ENCODE peak calls at places on chromosomes 7 and 10, in five cellular contexts. H, Q, S, A and O are unnamed samples.

GRCh38 chr7:23276381-23276780 is 22.8 kb upstream of the MALSU1 start:
- DNase-seq in H (peak; percentile 38), Q (no peak), S (peak; percentile 33), A (no peak), O (no peak)

GRCh38 chr10:34024708-34025425 is 690.4 kb upstream of the NRP1 start:
- DNase-seq in H (no peak), Q (peak; percentile 24), S (peak; percentile 43), A (peak; percentile 62), O (no peak)

GRCh38 chr10:6086375-6087233 is 2.2 kb upstream of the RBM17 start:
- DNase-seq in H (peak; percentile 80), Q (peak; percentile 57), S (peak; percentile 93), A (peak; percentile 90), O (peak; percentile 92)

GRCh38 chr7:38862666-38863065 is 46.3 kb downstream of the VPS41 start:
- DNase-seq in H (no peak), Q (no peak), S (no peak), A (no peak), O (no peak)

GRCh38 chr10:86693289-86693688 is 25.0 kb downstream of the LDB3 start:
- DNase-seq in H (no peak), Q (no peak), S (no peak), A (no peak), O (no peak)

GRCh38 chr7:5248201-5248885 is 34.4 kb upstream of the SLC29A4 start:
- DNase-seq in H (no peak), Q (peak; percentile 36), S (no peak), A (no peak), O (no peak)

GRCh38 chr10:100972115-100972903 is 3.0 kb downstream of the SEMA4G start:
- DNase-seq in H (no peak), Q (no peak), S (no peak), A (no peak), O (no peak)

GRCh38 chr10:78277734-78278404 is 244.2 kb downstream of the RPS24 start:
- DNase-seq in H (no peak), Q (no peak), S (no peak), A (no peak), O (no peak)

GRCh38 chr7:34062341-34062740 is 157.0 kb downstream of the BMPER start:
- DNase-seq in H (no peak), Q (no peak), S (no peak), A (no peak), O (no peak)

GRCh38 chr10:61896854-61897661 is 4.4 kb upstream of the ARID5B start:
- DNase-seq in H (peak; percentile 74), Q (peak; percentile 88), S (peak; percentile 80), A (peak; percentile 79), O (peak; percentile 59)

GRCh38 chr10:92181575-92181974 is 109.3 kb downstream of the CPEB3 start:
- DNase-seq in H (peak; percentile 8), Q (peak; percentile 8), S (no peak), A (no peak), O (peak; percentile 58)

GRCh38 chr10:72084094-72084459 is 4.3 kb downstream of the SPOCK2 start:
- DNase-seq in H (no peak), Q (no peak), S (no peak), A (no peak), O (no peak)

GRCh38 chr10:97738616-97739015 is 1.7 kb downstream of the ZFYVE27 start:
- DNase-seq in H (no peak), Q (no peak), S (no peak), A (no peak), O (no peak)

GRCh38 chr7:137895301-137896201 is 48.8 kb upstream of the DGKI start:
- DNase-seq in H (no peak), Q (no peak), S (no peak), A (no peak), O (no peak)

GRCh38 chr7:157612664-157613561 is 276.1 kb downstream of the DNAJB6 start:
- DNase-seq in H (no peak), Q (no peak), S (no peak), A (peak; percentile 54), O (no peak)

GRCh38 chr10:44395902-44396670 is 11.2 kb upstream of the CXCL12 start:
- DNase-seq in H (no peak), Q (no peak), S (no peak), A (no peak), O (no peak)

GRCh38 chr7:104960741-104961479 is 53.1 kb upstream of the KMT2E start:
- DNase-seq in H (no peak), Q (no peak), S (no peak), A (no peak), O (peak; percentile 81)

GRCh38 chr10:32980558-32981468 is 22.8 kb upstream of the ITGB1 start:
- DNase-seq in H (peak; percentile 87), Q (peak; percentile 70), S (peak; percentile 100), A (peak; percentile 85), O (peak; percentile 98)

GRCh38 chr10:132624847-132625839 is 87.6 kb downstream of the INPP5A start:
- DNase-seq in H (no peak), Q (no peak), S (no peak), A (no peak), O (no peak)

GRCh38 chr10:80459047-80459865 is 5.1 kb downstream of the TSPAN14 start:
- DNase-seq in H (no peak), Q (peak; percentile 87), S (no peak), A (no peak), O (no peak)

GRCh38 chr10:124727389-124727960 is 16.7 kb downstream of the FAM53B start:
- DNase-seq in H (no peak), Q (no peak), S (no peak), A (no peak), O (no peak)

GRCh38 chr10:32033171-32033570 is 23.1 kb downstream of the KIF5B start:
- DNase-seq in H (no peak), Q (no peak), S (no peak), A (no peak), O (no peak)

GRCh38 chr10:11036424-11037011 is 18.8 kb downstream of the CELF2 start:
- DNase-seq in H (peak; percentile 11), Q (peak; percentile 34), S (peak; percentile 38), A (no peak), O (peak; percentile 84)

GRCh38 chr10:30583778-30584415 is 45.7 kb downstream of the LYZL2 start:
- DNase-seq in H (peak; percentile 84), Q (peak; percentile 19), S (peak; percentile 89), A (no peak), O (peak; percentile 96)

GRCh38 chr10:59894114-59894513 is 12.2 kb downstream of the CCDC6 start:
- DNase-seq in H (no peak), Q (no peak), S (no peak), A (no peak), O (no peak)

GRCh38 chr10:18157909-18158308 is 17.7 kb downstream of the CACNB2 start:
- DNase-seq in H (no peak), Q (no peak), S (no peak), A (no peak), O (no peak)

GRCh38 chr10:132632851-132633684 is 95.5 kb downstream of the INPP5A start:
- DNase-seq in H (no peak), Q (no peak), S (no peak), A (no peak), O (no peak)

GRCh38 chr7:54888736-54889082 is 129.7 kb upstream of the SEC61G start:
- DNase-seq in H (no peak), Q (no peak), S (no peak), A (no peak), O (no peak)

GRCh38 chr10:94366382-94366781 is 3.6 kb upstream of the NOC3L start:
- DNase-seq in H (no peak), Q (no peak), S (no peak), A (no peak), O (no peak)

DNA sequence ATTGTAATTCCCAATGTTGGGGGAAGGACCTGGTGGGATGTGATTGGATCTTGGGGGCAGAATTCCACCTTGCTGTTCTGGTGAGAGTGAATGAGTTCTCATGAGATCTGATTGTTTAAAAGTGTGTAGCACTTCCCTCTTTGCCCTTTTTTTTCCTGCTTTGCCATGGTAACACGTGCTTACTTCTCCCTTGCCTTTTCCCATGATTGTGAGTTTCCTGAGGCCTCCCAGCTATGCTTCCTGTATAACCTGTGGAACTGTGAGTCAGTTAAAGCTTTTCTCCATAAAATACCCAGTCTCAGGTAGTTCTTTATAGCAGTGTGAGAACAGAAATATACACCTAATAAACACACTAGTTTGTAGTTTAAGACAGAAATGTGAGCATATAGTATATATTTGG is 166.8 kb upstream of the MAGI2 start:
- DNase-seq in H (no peak), Q (no peak), S (no peak), A (no peak), O (peak; percentile 97)
- H3K27ac ChIP-seq in H (no peak overlapping the region), Q (no peak overlapping the region), S (no peak overlapping the region), A (no peak overlapping the region), O (peak overlapping the region; percentile 51)

GRCh38 chr7:45592230-45592991 is 18.2 kb downstream of the ADCY1 start:
- DNase-seq in H (no peak), Q (no peak), S (no peak), A (peak; percentile 37), O (no peak)
- TF ChIP-seq JUN in H (no peak), Q (no peak), S (no peak), A (no peak), O (no peak)

DNA sequence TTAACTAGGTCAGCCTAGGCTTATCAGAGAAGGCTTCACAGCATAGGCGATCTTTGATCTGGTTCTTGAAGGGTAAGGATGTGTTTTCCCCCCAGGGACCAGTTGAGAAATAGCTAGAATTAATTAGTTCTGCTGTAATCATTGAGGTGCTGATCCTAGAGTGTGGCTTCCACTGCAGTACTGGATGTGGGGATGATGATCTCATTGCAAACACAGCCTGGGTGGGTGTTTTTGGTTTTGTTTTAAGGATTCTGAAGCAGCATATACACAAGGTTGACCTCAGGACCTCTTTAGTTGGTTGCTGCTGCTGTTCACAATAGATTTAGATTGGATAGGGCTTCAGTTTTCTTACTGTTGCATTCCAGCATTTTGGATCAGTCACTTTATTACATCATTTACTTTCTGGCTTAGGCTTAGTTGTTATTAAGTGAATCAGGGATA is 159.7 kb downstream of the AUTS2 start:
- DNase-seq in H (no peak), Q (no peak), S (no peak), A (no peak), O (no peak)
- H3K27ac ChIP-seq in H (no peak overlapping the region), Q (no peak overlapping the region), S (no peak overlapping the region), A (no peak overlapping the region), O (no peak overlapping the region)

GRCh38 chr10:104049497-104050250 is 36.0 kb downstream of the COL17A1 start:
- DNase-seq in H (no peak), Q (no peak), S (peak; percentile 48), A (no peak), O (peak; percentile 76)
- TF ChIP-seq JUN in H (no peak), Q (no peak), S (no peak), A (no peak), O (peak; percentile 55)

GRCh38 chr10:109912335-109913282 is 10.7 kb downstream of the XPNPEP1 start:
- DNase-seq in H (no peak), Q (no peak), S (no peak), A (no peak), O (no peak)
- H3K27ac ChIP-seq in H (no peak overlapping the region), Q (no peak overlapping the region), S (no peak overlapping the region), A (no peak overlapping the region), O (no peak overlapping the region)